ENCODE peak calls at places on chromosomes 3 and 15, in five cellular contexts. One of them, this sample, is unnamed.

GRCh38 chr3:46692566-46692983 is 904 bp downstream of the ALS2CL start:
- DNase-seq in H9: peak; percentile 81
- DNase-seq in neuronal stem cell: no peak
- DNase-seq in H1: peak; percentile 60
- DNase-seq in mesenchymal stem cell: no peak
- DNase-seq in this sample: peak; percentile 99

GRCh38 chr3:46114324-46114988 is 87.2 kb upstream of the XCR1 start:
- DNase-seq in mesenchymal stem cell: peak; percentile 87
- DNase-seq in H9: no peak
- DNase-seq in H1: no peak
- DNase-seq in neuronal stem cell: no peak
- DNase-seq in this sample: peak; percentile 66

GRCh38 chr3:190631295-190631694 is 117.4 kb downstream of the IL1RAP start:
- DNase-seq in H9: no peak
- DNase-seq in mesenchymal stem cell: no peak
- DNase-seq in neuronal stem cell: no peak
- DNase-seq in H1: no peak
- DNase-seq in this sample: no peak

GRCh38 chr3:112437146-112438022 is 61.9 kb downstream of the BTLA start:
- DNase-seq in H1: no peak
- DNase-seq in mesenchymal stem cell: peak; percentile 32
- DNase-seq in H9: peak; percentile 45
- DNase-seq in neuronal stem cell: no peak
- DNase-seq in this sample: peak; percentile 5

GRCh38 chr3:151345854-151346253 is 16.5 kb upstream of the P2RY13 start:
- DNase-seq in H9: no peak
- DNase-seq in mesenchymal stem cell: peak; percentile 63
- DNase-seq in neuronal stem cell: no peak
- DNase-seq in H1: no peak
- DNase-seq in this sample: no peak

GRCh38 chr15:94631608-94632007 is 400.2 kb downstream of the MCTP2 start:
- DNase-seq in H1: no peak
- DNase-seq in H9: no peak
- DNase-seq in neuronal stem cell: no peak
- DNase-seq in mesenchymal stem cell: no peak
- DNase-seq in this sample: no peak

GRCh38 chr15:71329041-71329440 is 213.8 kb downstream of the THSD4 start:
- DNase-seq in mesenchymal stem cell: no peak
- DNase-seq in H1: no peak
- DNase-seq in H9: no peak
- DNase-seq in neuronal stem cell: no peak
- DNase-seq in this sample: peak; percentile 28

GRCh38 chr3:45337839-45338470 is 50.4 kb upstream of the LARS2 start:
- DNase-seq in mesenchymal stem cell: no peak
- DNase-seq in H1: no peak
- DNase-seq in H9: no peak
- DNase-seq in neuronal stem cell: no peak
- DNase-seq in this sample: no peak

GRCh38 chr3:42050126-42050525 is 41.0 kb upstream of the TRAK1 start:
- DNase-seq in H1: no peak
- DNase-seq in H9: no peak
- DNase-seq in mesenchymal stem cell: no peak
- DNase-seq in neuronal stem cell: no peak
- DNase-seq in this sample: no peak

GRCh38 chr3:118863731-118864322 is 170.8 kb downstream of the IGSF11 start:
- DNase-seq in mesenchymal stem cell: no peak
- DNase-seq in H9: peak; percentile 71
- DNase-seq in neuronal stem cell: no peak
- DNase-seq in H1: peak; percentile 59
- DNase-seq in this sample: peak; percentile 55

GRCh38 chr3:168161696-168162095 is 66.0 kb upstream of the GOLIM4 start:
- DNase-seq in H9: no peak
- DNase-seq in mesenchymal stem cell: no peak
- DNase-seq in neuronal stem cell: no peak
- DNase-seq in H1: no peak
- DNase-seq in this sample: no peak

GRCh38 chr3:42830437-42831320 is 21.4 kb downstream of the ACKR2 start:
- DNase-seq in H9: peak; percentile 58
- DNase-seq in mesenchymal stem cell: peak; percentile 9
- DNase-seq in H1: no peak
- DNase-seq in neuronal stem cell: no peak
- DNase-seq in this sample: no peak

GRCh38 chr3:10235551-10235950 is 12.7 kb upstream of the TATDN2 start:
- DNase-seq in H9: no peak
- DNase-seq in H1: no peak
- DNase-seq in neuronal stem cell: no peak
- DNase-seq in mesenchymal stem cell: no peak
- DNase-seq in this sample: no peak

GRCh38 chr3:189685854-189686253 is 54.7 kb downstream of the TP63 start:
- DNase-seq in neuronal stem cell: no peak
- DNase-seq in H1: no peak
- DNase-seq in mesenchymal stem cell: peak; percentile 66
- DNase-seq in H9: no peak
- DNase-seq in this sample: no peak

GRCh38 chr3:144221771-144222170 is 250.1 kb downstream of the DIPK2A start:
- DNase-seq in mesenchymal stem cell: no peak
- DNase-seq in H9: peak; percentile 39
- DNase-seq in neuronal stem cell: no peak
- DNase-seq in H1: no peak
- DNase-seq in this sample: no peak

GRCh38 chr15:98889930-98890695 is 117.5 kb downstream of the PGPEP1L start:
- DNase-seq in neuronal stem cell: no peak
- DNase-seq in H1: no peak
- DNase-seq in H9: no peak
- DNase-seq in mesenchymal stem cell: peak; percentile 95
- DNase-seq in this sample: peak; percentile 85

GRCh38 chr3:55409802-55410201 is 77.3 kb downstream of the WNT5A start:
- DNase-seq in mesenchymal stem cell: no peak
- DNase-seq in H9: no peak
- DNase-seq in neuronal stem cell: no peak
- DNase-seq in H1: no peak
- DNase-seq in this sample: no peak

GRCh38 chr15:46461416-46461815 is 826.6 kb downstream of the SQOR start:
- DNase-seq in neuronal stem cell: no peak
- DNase-seq in mesenchymal stem cell: peak; percentile 3
- DNase-seq in H1: no peak
- DNase-seq in H9: no peak
- DNase-seq in this sample: no peak

GRCh38 chr15:58909616-58910015 is 23.9 kb downstream of the SLTM start:
- DNase-seq in neuronal stem cell: no peak
- DNase-seq in H9: no peak
- DNase-seq in mesenchymal stem cell: peak; percentile 20
- DNase-seq in H1: no peak
- DNase-seq in this sample: no peak

GRCh38 chr3:112056451-112056929 is 22.0 kb downstream of the TMPRSS7 start:
- DNase-seq in mesenchymal stem cell: peak; percentile 56
- DNase-seq in H9: no peak
- DNase-seq in H1: no peak
- DNase-seq in neuronal stem cell: no peak
- DNase-seq in this sample: no peak

GRCh38 chr3:35908366-35909232 is 269.3 kb downstream of the ARPP21 start:
- DNase-seq in neuronal stem cell: peak; percentile 67
- DNase-seq in H1: peak; percentile 85
- DNase-seq in H9: peak; percentile 77
- DNase-seq in mesenchymal stem cell: peak; percentile 56
- DNase-seq in this sample: peak; percentile 53

GRCh38 chr3:120432105-120432860 is 18.5 kb downstream of the FSTL1 start:
- DNase-seq in H1: no peak
- DNase-seq in neuronal stem cell: peak; percentile 63
- DNase-seq in H9: peak; percentile 75
- DNase-seq in mesenchymal stem cell: peak; percentile 80
- DNase-seq in this sample: no peak

GRCh38 chr3:113140876-113141275 is 70.5 kb upstream of the BOC start:
- DNase-seq in H9: no peak
- DNase-seq in mesenchymal stem cell: no peak
- DNase-seq in H1: no peak
- DNase-seq in neuronal stem cell: no peak
- DNase-seq in this sample: no peak

GRCh38 chr15:51390932-51391432 is 49.5 kb downstream of the GLDN start:
- DNase-seq in H1: peak; percentile 62
- DNase-seq in mesenchymal stem cell: no peak
- DNase-seq in H9: peak; percentile 67
- DNase-seq in neuronal stem cell: peak; percentile 23
- DNase-seq in this sample: no peak

GRCh38 chr3:126535636-126536035 is 11.7 kb downstream of the CHST13 start:
- DNase-seq in neuronal stem cell: no peak
- DNase-seq in H9: no peak
- DNase-seq in H1: no peak
- DNase-seq in mesenchymal stem cell: no peak
- DNase-seq in this sample: no peak

GRCh38 chr3:114838025-114838424 is 309.1 kb downstream of the ZBTB20 start:
- DNase-seq in H1: no peak
- DNase-seq in neuronal stem cell: no peak
- DNase-seq in H9: no peak
- DNase-seq in mesenchymal stem cell: no peak
- DNase-seq in this sample: no peak

GRCh38 chr3:189563841-189564563 is 67.2 kb upstream of the TP63 start:
- DNase-seq in mesenchymal stem cell: peak; percentile 91
- DNase-seq in H1: no peak
- DNase-seq in H9: no peak
- DNase-seq in neuronal stem cell: no peak
- DNase-seq in this sample: peak; percentile 93

GRCh38 chr3:154018100-154018696 is 103.0 kb upstream of the ARHGEF26 start:
- DNase-seq in neuronal stem cell: peak; percentile 37
- DNase-seq in H1: peak; percentile 73
- DNase-seq in H9: peak; percentile 77
- DNase-seq in mesenchymal stem cell: peak; percentile 27
- DNase-seq in this sample: peak; percentile 14

GRCh38 chr15:69414702-69415161 is 583 bp downstream of the KIF23 start:
- DNase-seq in neuronal stem cell: peak; percentile 24
- DNase-seq in H9: peak; percentile 47
- DNase-seq in mesenchymal stem cell: peak; percentile 91
- DNase-seq in H1: peak; percentile 79
- DNase-seq in this sample: peak; percentile 88

GRCh38 chr3:46381662-46382061 is 10.9 kb downstream of the CCR5 start:
- DNase-seq in neuronal stem cell: no peak
- DNase-seq in H9: no peak
- DNase-seq in H1: no peak
- DNase-seq in mesenchymal stem cell: no peak
- DNase-seq in this sample: no peak

GRCh38 chr15:43095243-43095642 is 10.6 kb downstream of the UBR1 start:
- DNase-seq in H1: no peak
- DNase-seq in mesenchymal stem cell: peak; percentile 63
- DNase-seq in H9: no peak
- DNase-seq in neuronal stem cell: no peak
- DNase-seq in this sample: no peak

GRCh38 chr15:93130111-93130510 is 41.1 kb upstream of the RGMA start:
- DNase-seq in H1: no peak
- DNase-seq in neuronal stem cell: no peak
- DNase-seq in mesenchymal stem cell: no peak
- DNase-seq in H9: no peak
- DNase-seq in this sample: no peak

GRCh38 chr15:58221591-58222241 is 83.5 kb downstream of the AQP9 start:
- DNase-seq in H9: peak; percentile 55
- DNase-seq in mesenchymal stem cell: peak; percentile 30
- DNase-seq in H1: peak; percentile 61
- DNase-seq in neuronal stem cell: no peak
- DNase-seq in this sample: peak; percentile 31

GRCh38 chr15:57146394-57147140 is 228.1 kb downstream of the TCF12 start:
- DNase-seq in H9: no peak
- DNase-seq in neuronal stem cell: no peak
- DNase-seq in H1: no peak
- DNase-seq in mesenchymal stem cell: peak; percentile 62
- DNase-seq in this sample: peak; percentile 69

DNA sequence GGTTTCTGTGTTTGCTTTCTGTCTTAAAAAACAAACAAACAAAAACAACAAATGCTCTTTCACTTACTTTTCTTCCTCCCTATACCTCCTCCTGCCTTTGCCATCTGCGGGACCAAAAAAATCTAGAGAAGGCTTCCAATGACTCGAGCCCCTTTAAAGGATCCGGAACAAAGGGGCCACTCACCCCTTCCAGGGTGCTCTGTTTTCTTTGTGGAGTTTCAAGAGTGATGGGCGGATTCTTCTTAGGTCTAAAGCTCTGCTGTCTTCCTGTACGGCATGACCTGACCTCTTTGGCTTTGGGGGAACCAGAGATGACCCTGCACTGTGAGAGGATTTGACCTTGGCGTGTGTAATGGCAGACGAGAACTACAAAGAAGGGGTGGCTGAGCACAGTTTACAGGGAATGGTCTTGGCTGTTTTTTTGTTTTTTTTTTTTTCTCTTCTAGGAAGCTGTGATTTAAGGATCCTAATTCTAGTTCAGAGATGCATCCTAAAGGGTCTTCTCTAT is 2.2 kb upstream of the MUC20 start:
- DNase-seq in neuronal stem cell: peak; percentile 27
- DNase-seq in H1: no peak
- DNase-seq in mesenchymal stem cell: no peak
- DNase-seq in H9: no peak
- DNase-seq in this sample: no peak
- H2BK12ac ChIP-seq in neuronal stem cell: no peak overlapping the region
- H2BK12ac ChIP-seq in H1: no peak overlapping the region
- H2BK12ac ChIP-seq in mesenchymal stem cell: no peak overlapping the region
- H2BK12ac ChIP-seq in H9: no peak overlapping the region
- H2BK12ac ChIP-seq in this sample: no peak overlapping the region

DNA sequence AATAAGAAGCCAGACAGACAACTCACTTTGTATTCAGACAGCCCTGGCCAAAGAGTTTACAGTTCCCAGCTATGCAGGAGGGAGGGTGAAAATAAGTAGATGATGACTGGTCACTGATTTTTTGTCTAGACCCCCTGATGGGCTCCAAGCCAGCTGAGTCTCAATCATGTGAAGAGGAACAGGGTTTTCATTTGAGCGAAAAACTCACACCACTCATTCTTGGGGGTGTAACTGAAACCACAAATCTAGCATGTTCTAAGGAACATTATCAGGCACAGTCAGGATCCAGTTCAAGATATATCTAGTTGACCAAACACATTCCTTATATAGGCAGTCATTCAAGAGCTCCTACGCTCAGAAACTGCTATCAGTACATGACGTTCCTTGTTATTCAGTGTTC is 59.0 kb downstream of the LMCD1 start:
- DNase-seq in H9: no peak
- DNase-seq in mesenchymal stem cell: peak; percentile 98
- DNase-seq in neuronal stem cell: no peak
- DNase-seq in H1: no peak
- DNase-seq in this sample: peak; percentile 9
- H2BK12ac ChIP-seq in H9: no peak overlapping the region
- H2BK12ac ChIP-seq in mesenchymal stem cell: no peak overlapping the region
- H2BK12ac ChIP-seq in neuronal stem cell: no peak overlapping the region
- H2BK12ac ChIP-seq in H1: no peak overlapping the region
- H2BK12ac ChIP-seq in this sample: no peak overlapping the region

GRCh38 chr3:156107504-156107903 is 12.9 kb upstream of the KCNAB1 start:
- DNase-seq in H1: no peak
- DNase-seq in H9: no peak
- DNase-seq in mesenchymal stem cell: no peak
- DNase-seq in neuronal stem cell: no peak
- DNase-seq in this sample: no peak
- H2BK12ac ChIP-seq in H1: no peak overlapping the region
- H2BK12ac ChIP-seq in H9: no peak overlapping the region
- H2BK12ac ChIP-seq in mesenchymal stem cell: no peak overlapping the region
- H2BK12ac ChIP-seq in neuronal stem cell: no peak overlapping the region
- H2BK12ac ChIP-seq in this sample: no peak overlapping the region

DNA sequence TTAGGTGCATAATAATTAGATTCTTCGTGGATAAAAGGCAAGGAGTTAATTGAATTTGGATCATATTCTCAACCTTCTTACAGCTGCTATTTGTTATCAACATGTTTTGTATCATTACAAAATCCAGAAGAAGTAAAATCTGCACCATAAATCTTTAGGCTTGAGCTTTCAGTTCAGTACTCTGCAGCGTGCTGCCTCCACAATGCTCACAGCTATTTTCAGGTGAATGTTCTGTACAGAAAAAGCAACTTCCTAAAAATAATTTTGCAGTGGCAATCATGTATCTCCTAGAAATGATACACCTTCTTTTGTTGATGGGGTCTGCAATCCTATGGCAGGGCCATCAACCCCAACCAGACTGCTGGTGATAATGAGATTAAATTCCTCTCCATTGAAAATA is 220.9 kb upstream of the CTNNB1 start:
- DNase-seq in H9: no peak
- DNase-seq in H1: no peak
- DNase-seq in mesenchymal stem cell: no peak
- DNase-seq in neuronal stem cell: no peak
- DNase-seq in this sample: no peak
- H2BK12ac ChIP-seq in H9: no peak overlapping the region
- H2BK12ac ChIP-seq in H1: no peak overlapping the region
- H2BK12ac ChIP-seq in mesenchymal stem cell: no peak overlapping the region
- H2BK12ac ChIP-seq in neuronal stem cell: no peak overlapping the region
- H2BK12ac ChIP-seq in this sample: no peak overlapping the region

This sample was measured in trophoblast cell.